ENCODE peak calls at places on chromosomes 6 and 20, in six cellular contexts. One of them, this sample, is unnamed.

GRCh38 chr20:17835941-17836861 is 132.4 kb downstream of the SNX5 start:
- DNase-seq in AG04450: peak
- DNase-seq in GM23248: peak
- DNase-seq in heart right ventricle: peak
- DNase-seq in neural crest cell: no peak
- DNase-seq in fibroblast of the conjunctiva: peak
- DNase-seq in this sample: peak

GRCh38 chr6:21845018-21845417 is 251.5 kb downstream of the SOX4 start:
- DNase-seq in AG04450: no peak
- DNase-seq in GM23248: no peak
- DNase-seq in heart right ventricle: no peak
- DNase-seq in neural crest cell: peak
- DNase-seq in fibroblast of the conjunctiva: no peak
- DNase-seq in this sample: no peak

GRCh38 chr6:100344761-100345160 is 120.0 kb downstream of the SIM1 start:
- DNase-seq in AG04450: no peak
- DNase-seq in GM23248: peak
- DNase-seq in heart right ventricle: no peak
- DNase-seq in neural crest cell: no peak
- DNase-seq in fibroblast of the conjunctiva: no peak
- DNase-seq in this sample: peak

GRCh38 chr20:49138431-49138830 is 49.7 kb downstream of the STAU1 start:
- DNase-seq in AG04450: no peak
- DNase-seq in GM23248: no peak
- DNase-seq in heart right ventricle: no peak
- DNase-seq in neural crest cell: no peak
- DNase-seq in fibroblast of the conjunctiva: no peak
- DNase-seq in this sample: no peak

GRCh38 chr6:123676793-123677192 is 40.0 kb upstream of the TRDN start:
- DNase-seq in AG04450: no peak
- DNase-seq in GM23248: no peak
- DNase-seq in heart right ventricle: no peak
- DNase-seq in neural crest cell: no peak
- DNase-seq in fibroblast of the conjunctiva: no peak
- DNase-seq in this sample: no peak

GRCh38 chr6:158050107-158050735 is 68.6 kb downstream of the SYNJ2 start:
- DNase-seq in AG04450: no peak
- DNase-seq in GM23248: no peak
- DNase-seq in heart right ventricle: no peak
- DNase-seq in neural crest cell: no peak
- DNase-seq in fibroblast of the conjunctiva: no peak
- DNase-seq in this sample: no peak

GRCh38 chr6:9116026-9116425 is 680.7 kb upstream of the SLC35B3 start:
- DNase-seq in AG04450: peak
- DNase-seq in GM23248: peak
- DNase-seq in heart right ventricle: no peak
- DNase-seq in neural crest cell: no peak
- DNase-seq in fibroblast of the conjunctiva: peak
- DNase-seq in this sample: peak

GRCh38 chr6:166360243-166361079 is 18.1 kb upstream of the SFT2D1 start:
- DNase-seq in AG04450: no peak
- DNase-seq in GM23248: peak
- DNase-seq in heart right ventricle: no peak
- DNase-seq in neural crest cell: no peak
- DNase-seq in fibroblast of the conjunctiva: peak
- DNase-seq in this sample: peak

GRCh38 chr6:167091149-167092107 is 31.5 kb upstream of the CCR6 start:
- DNase-seq in AG04450: no peak
- DNase-seq in GM23248: no peak
- DNase-seq in heart right ventricle: peak
- DNase-seq in neural crest cell: no peak
- DNase-seq in fibroblast of the conjunctiva: no peak
- DNase-seq in this sample: no peak

GRCh38 chr20:25072226-25072811 is 9.6 kb downstream of the VSX1 start:
- DNase-seq in AG04450: no peak
- DNase-seq in GM23248: peak
- DNase-seq in heart right ventricle: no peak
- DNase-seq in neural crest cell: no peak
- DNase-seq in fibroblast of the conjunctiva: no peak
- DNase-seq in this sample: no peak

GRCh38 chr20:18034039-18034438 is 23.7 kb downstream of the OVOL2 start:
- DNase-seq in AG04450: no peak
- DNase-seq in GM23248: no peak
- DNase-seq in heart right ventricle: no peak
- DNase-seq in neural crest cell: no peak
- DNase-seq in fibroblast of the conjunctiva: no peak
- DNase-seq in this sample: no peak

GRCh38 chr6:133957780-133958242 is 4.8 kb downstream of the TBPL1 start:
- DNase-seq in AG04450: no peak
- DNase-seq in GM23248: no peak
- DNase-seq in heart right ventricle: no peak
- DNase-seq in neural crest cell: no peak
- DNase-seq in fibroblast of the conjunctiva: no peak
- DNase-seq in this sample: no peak

GRCh38 chr6:155079985-155080452 is 84.9 kb downstream of the TIAM2 start:
- DNase-seq in AG04450: no peak
- DNase-seq in GM23248: no peak
- DNase-seq in heart right ventricle: no peak
- DNase-seq in neural crest cell: no peak
- DNase-seq in fibroblast of the conjunctiva: no peak
- DNase-seq in this sample: no peak

GRCh38 chr6:160974304-160974771 is 17.2 kb upstream of the MAP3K4 start:
- DNase-seq in AG04450: peak
- DNase-seq in GM23248: peak
- DNase-seq in heart right ventricle: peak
- DNase-seq in neural crest cell: no peak
- DNase-seq in fibroblast of the conjunctiva: peak
- DNase-seq in this sample: peak

GRCh38 chr20:43363506-43363905 is 94.2 kb upstream of the SRSF6 start:
- DNase-seq in AG04450: no peak
- DNase-seq in GM23248: peak
- DNase-seq in heart right ventricle: no peak
- DNase-seq in neural crest cell: no peak
- DNase-seq in fibroblast of the conjunctiva: no peak
- DNase-seq in this sample: peak

GRCh38 chr6:3410385-3411360 is 46.2 kb downstream of the SLC22A23 start:
- DNase-seq in AG04450: peak
- DNase-seq in GM23248: peak
- DNase-seq in heart right ventricle: peak
- DNase-seq in neural crest cell: peak
- DNase-seq in fibroblast of the conjunctiva: peak
- DNase-seq in this sample: peak

GRCh38 chr20:47090835-47091234 is 196.2 kb downstream of the EYA2 start:
- DNase-seq in AG04450: no peak
- DNase-seq in GM23248: no peak
- DNase-seq in heart right ventricle: no peak
- DNase-seq in neural crest cell: no peak
- DNase-seq in fibroblast of the conjunctiva: no peak
- DNase-seq in this sample: no peak

GRCh38 chr6:11277275-11278206 is 45.1 kb upstream of the NEDD9 start:
- DNase-seq in AG04450: peak
- DNase-seq in GM23248: peak
- DNase-seq in heart right ventricle: no peak
- DNase-seq in neural crest cell: no peak
- DNase-seq in fibroblast of the conjunctiva: peak
- DNase-seq in this sample: peak

GRCh38 chr20:13839421-13840092 is 54.7 kb downstream of the NDUFAF5 start:
- DNase-seq in AG04450: no peak
- DNase-seq in GM23248: peak
- DNase-seq in heart right ventricle: no peak
- DNase-seq in neural crest cell: no peak
- DNase-seq in fibroblast of the conjunctiva: no peak
- DNase-seq in this sample: peak

GRCh38 chr20:21228511-21228910 is 74.6 kb upstream of the XRN2 start:
- DNase-seq in AG04450: no peak
- DNase-seq in GM23248: no peak
- DNase-seq in heart right ventricle: no peak
- DNase-seq in neural crest cell: no peak
- DNase-seq in fibroblast of the conjunctiva: no peak
- DNase-seq in this sample: no peak

GRCh38 chr20:22490287-22491187 is 93.8 kb downstream of the FOXA2 start:
- DNase-seq in AG04450: no peak
- DNase-seq in GM23248: peak
- DNase-seq in heart right ventricle: no peak
- DNase-seq in neural crest cell: no peak
- DNase-seq in fibroblast of the conjunctiva: no peak
- DNase-seq in this sample: no peak

GRCh38 chr20:19823971-19824370 is 65.9 kb downstream of the RIN2 start:
- DNase-seq in AG04450: no peak
- DNase-seq in GM23248: no peak
- DNase-seq in heart right ventricle: no peak
- DNase-seq in neural crest cell: no peak
- DNase-seq in fibroblast of the conjunctiva: no peak
- DNase-seq in this sample: no peak

GRCh38 chr6:158004696-158005095 is 23.0 kb downstream of the SYNJ2 start:
- DNase-seq in AG04450: no peak
- DNase-seq in GM23248: no peak
- DNase-seq in heart right ventricle: no peak
- DNase-seq in neural crest cell: no peak
- DNase-seq in fibroblast of the conjunctiva: no peak
- DNase-seq in this sample: no peak